ENCODE peak calls at places on chromosomes 13 and 19, in four cellular contexts. S is B cell; H is stimulated activated CD8-positive, alpha-beta memory T cell treated with anti-CD3 and anti-CD28 coated beads, Interleukin-7, amount 100 ng/mL, for 4 hours; U is nucleus accumbens. J is an unnamed sample.

GRCh38 chr19:56111601-56112312 is 9.3 kb downstream of the ZNF787 start:
- DNase-seq in U (no peak), S (peak; percentile 87), H (peak; percentile 44), J (peak; percentile 61)

GRCh38 chr13:89541091-89542030 is 1806.1 kb upstream of the MIR17HG start:
- DNase-seq in H (no peak), U (no peak), S (no peak), J (no peak)

GRCh38 chr19:23527797-23528196 is 132.5 kb upstream of the ZNF91 start:
- DNase-seq in S (no peak), U (no peak), H (no peak), J (no peak)

GRCh38 chr13:98827449-98827848 is 75.0 kb upstream of the SLC15A1 start:
- DNase-seq in S (no peak), U (no peak), H (no peak), J (no peak)

GRCh38 chr13:75687145-75687763 is 51.1 kb downstream of the LMO7 start:
- DNase-seq in U (no peak), S (no peak), H (no peak), J (peak; percentile 6)

GRCh38 chr19:17950310-17951150 is 16.4 kb upstream of the KCNN1 start:
- DNase-seq in U (no peak), S (peak; percentile 83), H (peak; percentile 53), J (no peak)

GRCh38 chr13:20231839-20232555 is at the start of gene GJB6:
- DNase-seq in S (peak; percentile 53), H (no peak), U (no peak), J (no peak)

GRCh38 chr19:38250821-38251563 is 5.2 kb downstream of the PPP1R14A start:
- DNase-seq in U (peak; percentile 79), H (no peak), S (peak; percentile 7), J (no peak)

GRCh38 chr13:92187378-92187989 is 789.1 kb downstream of the GPC5 start:
- DNase-seq in S (peak; percentile 23), U (no peak), H (no peak), J (no peak)

GRCh38 chr19:49151339-49152217 is 3.6 kb downstream of the HRC start:
- DNase-seq in U (no peak), S (peak; percentile 64), H (no peak), J (no peak)

GRCh38 chr13:72405441-72405840 is 322.0 kb downstream of the MZT1 start:
- DNase-seq in H (no peak), S (no peak), U (no peak), J (no peak)

GRCh38 chr13:101449971-101450748 is 2.3 kb upstream of the ITGBL1 start:
- DNase-seq in H (no peak), S (no peak), U (no peak), J (no peak)

GRCh38 chr19:35425682-35426081 is 22.4 kb upstream of the FFAR2 start:
- DNase-seq in S (no peak), H (no peak), U (no peak), J (no peak)

GRCh38 chr13:77832339-77833100 is 86.1 kb downstream of the EDNRB start:
- DNase-seq in U (no peak), H (no peak), S (no peak), J (no peak)

GRCh38 chr13:64074989-64075474 is 2659.4 kb upstream of the PCDH20 start:
- DNase-seq in U (no peak), H (no peak), S (no peak), J (no peak)

GRCh38 chr13:94362411-94362909 is 117.0 kb downstream of the DCT start:
- DNase-seq in S (peak; percentile 67), U (peak; percentile 27), H (peak; percentile 32), J (peak; percentile 58)

GRCh38 chr19:1066251-1066747 is 668 bp upstream of the ARHGAP45 start:
- DNase-seq in H (no peak), S (no peak), U (no peak), J (no peak)

GRCh38 chr19:10143700-10144099 is 24.0 kb upstream of the EIF3G start:
- DNase-seq in S (no peak), H (no peak), U (no peak), J (no peak)

GRCh38 chr19:17281391-17282304 is at the start of gene ANKLE1:
- DNase-seq in H (peak; percentile 11), S (peak; percentile 82), U (no peak), J (no peak)

GRCh38 chr19:50796634-50797428 is 6.6 kb downstream of the ACP4 start:
- DNase-seq in U (no peak), H (no peak), S (peak; percentile 30), J (no peak)

GRCh38 chr19:10070730-10071446 is 15.2 kb upstream of the SHFL start:
- DNase-seq in U (no peak), H (no peak), S (no peak), J (no peak)

GRCh38 chr13:113491418-113491883 is 940 bp upstream of the DCUN1D2 start:
- DNase-seq in U (no peak), H (no peak), S (peak; percentile 55), J (no peak)

GRCh38 chr13:113926301-113926761 is 47.5 kb downstream of the C13orf46 start:
- DNase-seq in H (no peak), S (no peak), U (no peak), J (no peak)

GRCh38 chr13:43085545-43085944 is 62.2 kb downstream of the DNAJC15 start:
- DNase-seq in S (no peak), U (no peak), H (no peak), J (no peak)

GRCh38 chr13:28204690-28205443 is 66.5 kb downstream of the PAN3 start:
- DNase-seq in U (no peak), S (no peak), H (no peak), J (no peak)

GRCh38 chr19:42401365-42402303 is 11.5 kb upstream of the CNFN start:
- DNase-seq in U (peak; percentile 67), H (peak; percentile 55), S (peak; percentile 83), J (peak; percentile 71)

GRCh38 chr13:28475916-28476725 is 18.8 kb downstream of the FLT1 start:
- DNase-seq in S (no peak), H (no peak), U (no peak), J (no peak)

GRCh38 chr19:11063434-11063833 is 25.8 kb upstream of the LDLR start:
- DNase-seq in S (no peak), U (no peak), H (no peak), J (no peak)

GRCh38 chr13:48159436-48160225 is 64.7 kb upstream of the MED4 start:
- DNase-seq in H (peak; percentile 7), S (no peak), U (no peak), J (no peak)

GRCh38 chr13:109331898-109332297 is 454.5 kb downstream of the IRS2 start:
- DNase-seq in U (no peak), H (no peak), S (no peak), J (no peak)

GRCh38 chr19:33193864-33194362 is at the start of gene LRP3:
- DNase-seq in S (no peak), H (no peak), U (no peak), J (peak; percentile 77)

GRCh38 chr19:16869331-16869972 is 19.3 kb upstream of the F2RL3 start:
- DNase-seq in U (no peak), S (no peak), H (no peak), J (no peak)

GRCh38 chr13:45178349-45179142 is 22.3 kb downstream of the KCTD4 start:
- DNase-seq in H (no peak), S (no peak), U (no peak), J (no peak)

GRCh38 chr19:56310462-56310861 is 4.2 kb downstream of the ZSCAN5A start:
- DNase-seq in S (no peak), U (no peak), H (no peak), J (no peak)

J was measured in frontal cortex.